ENCODE peak calls at places on chromosome 5, in four cellular contexts. A is aorta, L is KBM-7, W is dorsolateral prefrontal cortex. S is an unnamed sample.
A peak's percentile ranks its signal among the peaks of the same experiment; 100 is the strongest.

GRCh38 chr5:143147918-143148317 is 255.6 kb downstream of the NR3C1 start:
- DNase-seq in A (no peak), L (no peak), W (no peak), S (no peak)

GRCh38 chr5:62268239-62268638 is 37.8 kb upstream of the KIF2A start:
- DNase-seq in A (no peak), L (no peak), W (no peak), S (no peak)

GRCh38 chr5:71482132-71482531 is 26.7 kb downstream of the BDP1 start:
- DNase-seq in A (no peak), L (no peak), W (no peak), S (no peak)

GRCh38 chr5:122101636-122102285 is 23.7 kb upstream of the LOX start:
- DNase-seq in A (no peak), L (peak; percentile 40), W (no peak), S (no peak)

GRCh38 chr5:14870347-14871083 is 1.1 kb downstream of the ANKH start:
- DNase-seq in A (peak; percentile 63), L (no peak), W (peak; percentile 37), S (no peak)

GRCh38 chr5:141101059-141101458 is 786 bp downstream of the PCDHB3 start:
- DNase-seq in A (no peak), L (no peak), W (no peak), S (no peak)

GRCh38 chr5:143543358-143544255 is 140.1 kb upstream of the NR3C1 start:
- DNase-seq in A (no peak), L (no peak), W (no peak), S (no peak)

GRCh38 chr5:93421987-93422391 is 159.0 kb downstream of the NR2F1-AS1 start:
- DNase-seq in A (no peak), L (no peak), W (no peak), S (no peak)

GRCh38 chr5:8912106-8912505 is 633.8 kb downstream of the SEMA5A start:
- DNase-seq in A (no peak), L (no peak), W (no peak), S (no peak)

S was measured in chondrocyte.